ENCODE peak calls at places on chromosomes 12 and 14, in five cellular contexts. S is HS-5, Z is OCI-LY7, C is islet precursor cell, J is breast epithelium. X is an unnamed sample.

GRCh38 chr14:58809520-58809919 is 171.8 kb downstream of the DACT1 start:
- DNase-seq in S (no peak), Z (no peak), C (no peak), J (no peak), X (no peak)

GRCh38 chr14:90235179-90235976 is 21.0 kb upstream of the PSMC1 start:
- DNase-seq in J (peak; percentile 69), Z (peak; percentile 70), C (peak; percentile 87), S (peak; percentile 16), X (peak; percentile 59)

GRCh38 chr12:75818863-75819262 is 212.7 kb downstream of the PHLDA1 start:
- DNase-seq in J (no peak), C (no peak), Z (no peak), S (no peak), X (no peak)

GRCh38 chr14:33163109-33163508 is 224.4 kb downstream of the NPAS3 start:
- DNase-seq in Z (peak; percentile 11), C (no peak), J (no peak), S (no peak), X (no peak)

GRCh38 chr14:83172363-83172762 is 1638.7 kb upstream of the SEL1L start:
- DNase-seq in Z (no peak), S (peak; percentile 69), J (no peak), C (no peak), X (no peak)

GRCh38 chr12:92927436-92928116 is 1.5 kb downstream of the EEA1 start:
- DNase-seq in C (no peak), S (peak; percentile 62), J (no peak), Z (peak; percentile 18), X (no peak)

GRCh38 chr14:95533391-95533821 is 1.4 kb upstream of the GLRX5 start:
- DNase-seq in S (no peak), J (no peak), C (no peak), Z (peak; percentile 66), X (no peak)

GRCh38 chr12:62966990-62967506 is 32.1 kb upstream of the PPM1H start:
- DNase-seq in J (no peak), Z (no peak), C (no peak), S (no peak), X (no peak)

GRCh38 chr12:124224535-124225110 is 70.3 kb upstream of the RFLNA start:
- DNase-seq in S (no peak), J (no peak), C (peak; percentile 57), Z (no peak), X (no peak)

GRCh38 chr12:32163596-32163995 is 56.9 kb downstream of the BICD1 start:
- DNase-seq in Z (no peak), C (no peak), S (no peak), J (no peak), X (no peak)

GRCh38 chr12:65655074-65655493 is 169.2 kb upstream of the HMGA2 start:
- DNase-seq in Z (no peak), J (no peak), C (no peak), S (no peak), X (no peak)

GRCh38 chr14:54301349-54301748 is 95.5 kb upstream of the CDKN3 start:
- DNase-seq in Z (no peak), J (no peak), C (no peak), S (no peak), X (no peak)

GRCh38 chr12:25241171-25242020 is 9.3 kb downstream of the KRAS start:
- DNase-seq in C (no peak), J (no peak), Z (peak; percentile 66), S (no peak), X (no peak)

X was measured in activated CD4-positive, alpha-beta T cell treated with anti-CD3 and anti-CD28 coated beads for 4 hours.